ENCODE peak calls at places on chromosomes 5 and 9, in seven cellular contexts. K, J, Z, A, B, F and V are unnamed samples.

GRCh38 chr9:95750725-95751644 is 124.5 kb upstream of the ERCC6L2 start:
- DNase-seq in K (peak), J (no peak), Z (no peak), A (peak), B (no peak), F (no peak), V (no peak)

GRCh38 chr9:94065535-94065961 is 18.7 kb upstream of the PTPDC1 start:
- DNase-seq in K (peak), J (peak), Z (peak), A (peak), B (peak), F (peak), V (peak)

GRCh38 chr5:143177263-143177994 is 226.1 kb downstream of the NR3C1 start:
- DNase-seq in K (no peak), J (no peak), Z (no peak), A (no peak), B (no peak), F (no peak), V (peak)

GRCh38 chr9:33143241-33143642 is 23.9 kb downstream of the B4GALT1 start:
- DNase-seq in K (no peak), J (no peak), Z (peak), A (no peak), B (peak), F (no peak), V (peak)

GRCh38 chr9:124040935-124041816 is 29.6 kb downstream of the LHX2 start:
- DNase-seq in K (no peak), J (no peak), Z (peak), A (peak), B (no peak), F (no peak), V (no peak)

GRCh38 chr5:116176124-116176523 is 91.3 kb downstream of the COMMD10 start:
- DNase-seq in K (no peak), J (no peak), Z (peak), A (no peak), B (no peak), F (no peak), V (peak)

GRCh38 chr9:109986423-109987055 is 206.5 kb downstream of the PALM2AKAP2 start:
- DNase-seq in K (no peak), J (no peak), Z (peak), A (no peak), B (peak), F (no peak), V (peak)

GRCh38 chr9:124001865-124002525 is 9.6 kb upstream of the LHX2 start:
- DNase-seq in K (no peak), J (peak), Z (no peak), A (no peak), B (no peak), F (no peak), V (no peak)

GRCh38 chr9:75265525-75265972 is 177.2 kb downstream of the OSTF1 start:
- DNase-seq in K (peak), J (peak), Z (peak), A (peak), B (peak), F (peak), V (peak)

GRCh38 chr5:102835715-102836114 is 80.6 kb downstream of the PAM start:
- DNase-seq in K (no peak), J (no peak), Z (peak), A (no peak), B (no peak), F (no peak), V (no peak)

GRCh38 chr5:86374611-86375010 is 243.1 kb upstream of the COX7C start:
- DNase-seq in K (no peak), J (no peak), Z (no peak), A (no peak), B (no peak), F (no peak), V (no peak)

GRCh38 chr9:124897570-124898460 is 35.9 kb downstream of the ARPC5L start:
- DNase-seq in K (no peak), J (no peak), Z (peak), A (no peak), B (no peak), F (no peak), V (peak)

GRCh38 chr9:19522558-19522957 is 113.7 kb downstream of the ACER2 start:
- DNase-seq in K (no peak), J (no peak), Z (no peak), A (no peak), B (no peak), F (no peak), V (no peak)

GRCh38 chr5:178385472-178385853 is 152.9 kb upstream of the PHYKPL start:
- DNase-seq in K (peak), J (no peak), Z (no peak), A (no peak), B (no peak), F (no peak), V (peak)

GRCh38 chr5:61866930-61867329 is 439.1 kb upstream of the KIF2A start:
- DNase-seq in K (no peak), J (no peak), Z (no peak), A (no peak), B (peak), F (no peak), V (peak)

GRCh38 chr5:52725065-52725746 is 62.5 kb upstream of the ITGA1 start:
- DNase-seq in K (no peak), J (no peak), Z (peak), A (no peak), B (peak), F (no peak), V (peak)

GRCh38 chr5:10288600-10289213 is 19.0 kb downstream of the CMBL start:
- DNase-seq in K (no peak), J (no peak), Z (no peak), A (no peak), B (no peak), F (no peak), V (no peak)

GRCh38 chr9:37005517-37006140 is 28.4 kb downstream of the PAX5 start:
- DNase-seq in K (no peak), J (no peak), Z (no peak), A (no peak), B (no peak), F (no peak), V (no peak)

GRCh38 chr5:8123559-8123958 is 254.6 kb downstream of the MTRR start:
- DNase-seq in K (no peak), J (no peak), Z (no peak), A (no peak), B (no peak), F (no peak), V (no peak)

GRCh38 chr5:65611524-65611923 is 12.6 kb downstream of the TRIM23 start:
- DNase-seq in K (peak), J (no peak), Z (peak), A (no peak), B (no peak), F (no peak), V (peak)

GRCh38 chr9:115229496-115229895 is 111.5 kb upstream of the TNC start:
- DNase-seq in K (no peak), J (no peak), Z (peak), A (no peak), B (peak), F (no peak), V (no peak)
- H3K4ac ChIP-seq in K (no peak), J (no peak), Z (no peak), A (no peak), B (no peak), F (no peak), V (no peak)

GRCh38 chr9:14099737-14100136 is 214.2 kb downstream of the NFIB start:
- DNase-seq in K (no peak), J (no peak), Z (no peak), A (no peak), B (no peak), F (no peak), V (no peak)

GRCh38 chr9:14097666-14098065 is 216.3 kb downstream of the NFIB start:
- DNase-seq in K (no peak), J (no peak), Z (no peak), A (no peak), B (no peak), F (no peak), V (no peak)

GRCh38 chr9:14097215-14097614 is 216.7 kb downstream of the NFIB start:
- DNase-seq in K (peak), J (no peak), Z (peak), A (no peak), B (peak), F (no peak), V (peak)

GRCh38 chr9:14096182-14096922 is 217.6 kb downstream of the NFIB start:
- DNase-seq in K (peak), J (no peak), Z (peak), A (no peak), B (peak), F (no peak), V (peak)

GRCh38 chr9:14098102-14098501 is 215.8 kb downstream of the NFIB start:
- DNase-seq in K (no peak), J (no peak), Z (no peak), A (no peak), B (peak), F (no peak), V (peak)
- H3K4ac ChIP-seq in K (no peak), J (no peak), Z (no peak), A (no peak), B (no peak), F (no peak), V (no peak)

GRCh38 chr5:175575301-175575700 is 82.6 kb upstream of the HRH2 start:
- DNase-seq in K (no peak), J (no peak), Z (no peak), A (no peak), B (peak), F (no peak), V (no peak)
- H3K4ac ChIP-seq in K (no peak), J (no peak), Z (no peak), A (no peak), B (no peak), F (no peak), V (no peak)

DNA sequence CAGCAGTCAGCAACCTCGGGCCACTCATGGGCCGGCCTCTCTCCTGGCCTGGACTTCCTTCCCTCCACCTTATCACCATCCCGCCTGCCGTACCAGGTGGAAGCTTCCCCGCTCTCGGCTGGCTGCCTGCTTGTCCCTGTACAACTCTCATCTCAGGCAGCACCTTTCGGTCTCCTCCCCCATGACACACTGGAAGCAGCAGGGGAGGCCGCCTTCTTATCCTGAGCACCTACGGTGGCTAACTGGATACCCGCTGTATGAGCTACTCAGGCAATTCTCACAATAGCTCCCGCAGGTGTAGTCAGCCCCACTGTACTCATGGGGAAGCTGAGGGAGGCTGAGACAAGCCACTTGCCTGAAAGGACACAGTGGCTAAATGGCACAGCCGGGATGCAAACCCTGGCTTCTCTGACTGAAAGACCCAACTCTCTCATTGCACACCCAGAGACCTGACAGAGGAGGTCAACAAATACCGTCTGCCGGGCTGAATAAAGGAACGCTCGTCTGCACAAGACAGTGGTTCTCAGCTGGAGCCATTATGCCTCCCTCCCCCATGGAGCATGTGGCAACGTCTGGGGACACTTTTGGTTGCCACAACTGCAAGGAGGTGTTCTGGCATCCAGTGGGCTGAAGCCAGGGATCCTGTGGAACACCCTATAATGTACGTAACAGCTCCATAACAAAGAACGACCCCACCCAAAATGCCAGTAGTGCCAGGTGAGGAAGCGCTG is 9.6 kb downstream of the STK10 start:
- DNase-seq in K (no peak), J (no peak), Z (peak), A (no peak), B (no peak), F (no peak), V (no peak)
- H3K4ac ChIP-seq in K (no peak), J (no peak), Z (peak), A (no peak), B (peak), F (no peak), V (no peak)

GRCh38 chr9:130741831-130742449 is 48.4 kb downstream of the EXOSC2 start:
- DNase-seq in K (no peak), J (no peak), Z (peak), A (no peak), B (peak), F (no peak), V (peak)
- H3K4ac ChIP-seq in K (no peak), J (no peak), Z (no peak), A (no peak), B (no peak), F (no peak), V (peak)

GRCh38 chr9:112408285-112408684 is 28.4 kb downstream of the HSDL2 start:
- DNase-seq in K (no peak), J (no peak), Z (no peak), A (no peak), B (no peak), F (no peak), V (no peak)

GRCh38 chr9:112411626-112412027 is 31.7 kb downstream of the HSDL2 start:
- DNase-seq in K (no peak), J (no peak), Z (no peak), A (no peak), B (no peak), F (no peak), V (peak)

GRCh38 chr9:112408819-112409218 is 28.9 kb downstream of the HSDL2 start:
- DNase-seq in K (no peak), J (no peak), Z (no peak), A (no peak), B (no peak), F (no peak), V (no peak)

GRCh38 chr9:112404367-112404979 is 24.6 kb downstream of the HSDL2 start:
- DNase-seq in K (no peak), J (no peak), Z (no peak), A (no peak), B (peak), F (no peak), V (peak)

GRCh38 chr9:112409758-112410157 is 29.9 kb downstream of the HSDL2 start:
- DNase-seq in K (no peak), J (no peak), Z (no peak), A (no peak), B (no peak), F (no peak), V (no peak)
- H3K4ac ChIP-seq in K (no peak), J (no peak), Z (no peak), A (no peak), B (no peak), F (no peak), V (no peak)

DNA sequence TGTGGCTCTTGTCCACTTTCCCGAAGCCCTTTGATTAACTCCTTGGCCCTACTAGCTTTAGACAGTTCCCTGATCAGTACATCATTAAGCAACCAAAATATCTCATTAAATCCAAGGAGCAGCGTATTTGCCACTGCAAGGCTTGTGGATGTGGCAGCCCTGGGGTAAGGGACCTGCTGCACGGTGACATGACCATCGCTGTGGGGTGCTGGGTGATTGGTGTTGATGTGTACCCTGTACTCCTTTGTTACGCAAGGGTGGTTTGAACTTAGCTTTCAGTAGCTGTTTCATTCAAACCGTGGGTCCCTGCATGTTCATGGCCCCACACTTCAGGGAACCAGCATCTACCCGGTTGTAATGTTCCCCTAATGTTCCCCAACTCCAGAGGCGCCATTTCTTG is 41.0 kb downstream of the OTULIN start:
- DNase-seq in K (no peak), J (no peak), Z (no peak), A (no peak), B (no peak), F (no peak), V (no peak)
- H3K4ac ChIP-seq in K (no peak), J (no peak), Z (no peak), A (no peak), B (no peak), F (no peak), V (peak)

DNA sequence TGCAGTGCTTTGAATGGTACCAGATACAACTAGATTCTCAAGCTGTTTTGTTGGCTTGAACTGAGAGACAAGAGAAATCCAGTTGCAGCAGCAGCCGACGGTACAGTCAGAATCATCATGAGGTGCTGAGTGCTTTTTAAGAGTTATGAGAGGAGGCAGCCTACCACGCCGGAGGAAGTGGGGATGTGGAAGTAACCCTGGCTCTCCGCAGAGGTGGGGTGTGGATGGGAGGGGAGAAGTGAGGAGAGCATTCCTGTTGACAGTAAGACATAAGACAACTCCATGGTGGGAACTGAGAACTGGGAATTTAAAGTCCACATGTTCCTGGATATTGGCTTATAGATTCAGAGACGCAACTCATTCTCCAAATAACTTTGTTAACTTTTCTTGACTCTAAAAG is 28.0 kb downstream of the COL5A1 start:
- DNase-seq in K (no peak), J (no peak), Z (no peak), A (no peak), B (peak), F (no peak), V (no peak)
- H3K4ac ChIP-seq in K (no peak), J (no peak), Z (peak), A (no peak), B (no peak), F (no peak), V (peak)

GRCh38 chr9:69452110-69452780 is 127.2 kb downstream of the ENTREP1 start:
- DNase-seq in K (no peak), J (peak), Z (no peak), A (no peak), B (no peak), F (no peak), V (no peak)
- H3K4ac ChIP-seq in K (no peak), J (no peak), Z (no peak), A (no peak), B (no peak), F (no peak), V (no peak)